ENCODE peak calls at places on chromosomes 13 and 19, in eight cellular contexts. One of them, this sample, is unnamed.

GRCh38 chr13:36345438-36346221 is 564 bp downstream of the SPART start:
- DNase-seq in progenitor cell of endocrine pancreas: peak
- DNase-seq in aorta: peak
- DNase-seq in hypothalamus: no peak
- DNase-seq in stimulated activated CD4-positive, alpha-beta T cell treated with anti-CD3 and anti-CD28 coated beads, TNF-alpha, amount 100 ng/mL, for 48 hours: peak
- DNase-seq in endodermal cell: peak
- DNase-seq in tibial artery: peak
- DNase-seq in hippocampal formation: peak
- DNase-seq in this sample: peak

GRCh38 chr13:50733392-50733791 is 110.1 kb downstream of the DLEU7 start:
- DNase-seq in hypothalamus: no peak
- DNase-seq in aorta: no peak
- DNase-seq in progenitor cell of endocrine pancreas: no peak
- DNase-seq in endodermal cell: no peak
- DNase-seq in tibial artery: no peak
- DNase-seq in hippocampal formation: no peak
- DNase-seq in stimulated activated CD4-positive, alpha-beta T cell treated with anti-CD3 and anti-CD28 coated beads, TNF-alpha, amount 100 ng/mL, for 48 hours: no peak
- DNase-seq in this sample: no peak

GRCh38 chr19:10501971-10502523 is 1.1 kb downstream of the KEAP1 start:
- DNase-seq in aorta: peak
- DNase-seq in stimulated activated CD4-positive, alpha-beta T cell treated with anti-CD3 and anti-CD28 coated beads, TNF-alpha, amount 100 ng/mL, for 48 hours: no peak
- DNase-seq in progenitor cell of endocrine pancreas: peak
- DNase-seq in hippocampal formation: peak
- DNase-seq in endodermal cell: peak
- DNase-seq in hypothalamus: peak
- DNase-seq in tibial artery: peak
- DNase-seq in this sample: peak

GRCh38 chr13:43333176-43333575 is 309.8 kb downstream of the DNAJC15 start:
- DNase-seq in endodermal cell: no peak
- DNase-seq in hypothalamus: no peak
- DNase-seq in hippocampal formation: no peak
- DNase-seq in progenitor cell of endocrine pancreas: no peak
- DNase-seq in tibial artery: no peak
- DNase-seq in stimulated activated CD4-positive, alpha-beta T cell treated with anti-CD3 and anti-CD28 coated beads, TNF-alpha, amount 100 ng/mL, for 48 hours: no peak
- DNase-seq in aorta: no peak
- DNase-seq in this sample: no peak

GRCh38 chr19:18789883-18790565 is 1.1 kb downstream of the COMP start:
- DNase-seq in stimulated activated CD4-positive, alpha-beta T cell treated with anti-CD3 and anti-CD28 coated beads, TNF-alpha, amount 100 ng/mL, for 48 hours: no peak
- DNase-seq in endodermal cell: peak
- DNase-seq in tibial artery: peak
- DNase-seq in aorta: no peak
- DNase-seq in hypothalamus: no peak
- DNase-seq in progenitor cell of endocrine pancreas: no peak
- DNase-seq in hippocampal formation: no peak
- DNase-seq in this sample: no peak

GRCh38 chr13:35771898-35772297 is 295.4 kb upstream of the MAB21L1 start:
- DNase-seq in endodermal cell: no peak
- DNase-seq in stimulated activated CD4-positive, alpha-beta T cell treated with anti-CD3 and anti-CD28 coated beads, TNF-alpha, amount 100 ng/mL, for 48 hours: no peak
- DNase-seq in hippocampal formation: no peak
- DNase-seq in hypothalamus: no peak
- DNase-seq in aorta: no peak
- DNase-seq in tibial artery: no peak
- DNase-seq in progenitor cell of endocrine pancreas: no peak
- DNase-seq in this sample: no peak

GRCh38 chr19:38004505-38005223 is 97.7 kb downstream of the SIPA1L3 start:
- DNase-seq in aorta: peak
- DNase-seq in tibial artery: peak
- DNase-seq in stimulated activated CD4-positive, alpha-beta T cell treated with anti-CD3 and anti-CD28 coated beads, TNF-alpha, amount 100 ng/mL, for 48 hours: no peak
- DNase-seq in hippocampal formation: peak
- DNase-seq in hypothalamus: peak
- DNase-seq in endodermal cell: peak
- DNase-seq in progenitor cell of endocrine pancreas: peak
- DNase-seq in this sample: peak

GRCh38 chr13:46757640-46758039 is 39.3 kb downstream of the ESD start:
- DNase-seq in stimulated activated CD4-positive, alpha-beta T cell treated with anti-CD3 and anti-CD28 coated beads, TNF-alpha, amount 100 ng/mL, for 48 hours: no peak
- DNase-seq in hypothalamus: no peak
- DNase-seq in progenitor cell of endocrine pancreas: no peak
- DNase-seq in tibial artery: no peak
- DNase-seq in hippocampal formation: no peak
- DNase-seq in endodermal cell: no peak
- DNase-seq in aorta: no peak
- DNase-seq in this sample: no peak

GRCh38 chr13:43964698-43965097 is 85.0 kb downstream of the LACC1 start:
- DNase-seq in progenitor cell of endocrine pancreas: no peak
- DNase-seq in stimulated activated CD4-positive, alpha-beta T cell treated with anti-CD3 and anti-CD28 coated beads, TNF-alpha, amount 100 ng/mL, for 48 hours: no peak
- DNase-seq in endodermal cell: no peak
- DNase-seq in aorta: no peak
- DNase-seq in hypothalamus: no peak
- DNase-seq in hippocampal formation: no peak
- DNase-seq in tibial artery: no peak
- DNase-seq in this sample: no peak

GRCh38 chr19:3441986-3442329 is 38.4 kb downstream of the SMIM24 start:
- DNase-seq in hypothalamus: no peak
- DNase-seq in tibial artery: no peak
- DNase-seq in stimulated activated CD4-positive, alpha-beta T cell treated with anti-CD3 and anti-CD28 coated beads, TNF-alpha, amount 100 ng/mL, for 48 hours: no peak
- DNase-seq in progenitor cell of endocrine pancreas: no peak
- DNase-seq in hippocampal formation: no peak
- DNase-seq in aorta: no peak
- DNase-seq in endodermal cell: no peak
- DNase-seq in this sample: no peak

GRCh38 chr19:14514215-14514871 is 3.9 kb downstream of the DNAJB1 start:
- DNase-seq in stimulated activated CD4-positive, alpha-beta T cell treated with anti-CD3 and anti-CD28 coated beads, TNF-alpha, amount 100 ng/mL, for 48 hours: no peak
- DNase-seq in aorta: no peak
- DNase-seq in endodermal cell: no peak
- DNase-seq in tibial artery: no peak
- DNase-seq in hippocampal formation: no peak
- DNase-seq in progenitor cell of endocrine pancreas: no peak
- DNase-seq in hypothalamus: no peak
- DNase-seq in this sample: no peak

GRCh38 chr13:94956407-94957110 is 244.2 kb upstream of the SOX21 start:
- DNase-seq in aorta: no peak
- DNase-seq in hippocampal formation: peak
- DNase-seq in stimulated activated CD4-positive, alpha-beta T cell treated with anti-CD3 and anti-CD28 coated beads, TNF-alpha, amount 100 ng/mL, for 48 hours: no peak
- DNase-seq in tibial artery: no peak
- DNase-seq in hypothalamus: peak
- DNase-seq in progenitor cell of endocrine pancreas: no peak
- DNase-seq in endodermal cell: no peak
- DNase-seq in this sample: peak

GRCh38 chr13:45372189-45373115 is 31.5 kb upstream of the TPT1 start:
- DNase-seq in stimulated activated CD4-positive, alpha-beta T cell treated with anti-CD3 and anti-CD28 coated beads, TNF-alpha, amount 100 ng/mL, for 48 hours: no peak
- DNase-seq in progenitor cell of endocrine pancreas: no peak
- DNase-seq in aorta: no peak
- DNase-seq in hippocampal formation: no peak
- DNase-seq in endodermal cell: peak
- DNase-seq in hypothalamus: no peak
- DNase-seq in tibial artery: no peak
- DNase-seq in this sample: no peak

GRCh38 chr19:17511724-17512573 is 500 bp downstream of the PGLS start:
- DNase-seq in aorta: peak
- DNase-seq in endodermal cell: peak
- DNase-seq in stimulated activated CD4-positive, alpha-beta T cell treated with anti-CD3 and anti-CD28 coated beads, TNF-alpha, amount 100 ng/mL, for 48 hours: peak
- DNase-seq in tibial artery: peak
- DNase-seq in hippocampal formation: peak
- DNase-seq in progenitor cell of endocrine pancreas: peak
- DNase-seq in hypothalamus: peak
- DNase-seq in this sample: no peak

GRCh38 chr19:3270908-3271307 is 46.4 kb downstream of the CELF5 start:
- DNase-seq in hippocampal formation: peak
- DNase-seq in stimulated activated CD4-positive, alpha-beta T cell treated with anti-CD3 and anti-CD28 coated beads, TNF-alpha, amount 100 ng/mL, for 48 hours: no peak
- DNase-seq in endodermal cell: peak
- DNase-seq in tibial artery: no peak
- DNase-seq in hypothalamus: peak
- DNase-seq in progenitor cell of endocrine pancreas: no peak
- DNase-seq in aorta: no peak
- DNase-seq in this sample: peak

GRCh38 chr13:24381539-24382265 is 72.3 kb downstream of the C1QTNF9 start:
- DNase-seq in hypothalamus: no peak
- DNase-seq in aorta: no peak
- DNase-seq in endodermal cell: no peak
- DNase-seq in hippocampal formation: no peak
- DNase-seq in tibial artery: no peak
- DNase-seq in progenitor cell of endocrine pancreas: no peak
- DNase-seq in stimulated activated CD4-positive, alpha-beta T cell treated with anti-CD3 and anti-CD28 coated beads, TNF-alpha, amount 100 ng/mL, for 48 hours: no peak
- DNase-seq in this sample: no peak

GRCh38 chr19:6519289-6519688 is 11.5 kb upstream of the TNFSF9 start:
- DNase-seq in hypothalamus: no peak
- DNase-seq in endodermal cell: no peak
- DNase-seq in aorta: no peak
- DNase-seq in progenitor cell of endocrine pancreas: no peak
- DNase-seq in tibial artery: no peak
- DNase-seq in hippocampal formation: no peak
- DNase-seq in stimulated activated CD4-positive, alpha-beta T cell treated with anti-CD3 and anti-CD28 coated beads, TNF-alpha, amount 100 ng/mL, for 48 hours: no peak
- DNase-seq in this sample: no peak

GRCh38 chr19:3397266-3398022 is 31.1 kb downstream of the NFIC start:
- DNase-seq in progenitor cell of endocrine pancreas: no peak
- DNase-seq in hypothalamus: no peak
- DNase-seq in aorta: no peak
- DNase-seq in stimulated activated CD4-positive, alpha-beta T cell treated with anti-CD3 and anti-CD28 coated beads, TNF-alpha, amount 100 ng/mL, for 48 hours: no peak
- DNase-seq in endodermal cell: peak
- DNase-seq in tibial artery: no peak
- DNase-seq in hippocampal formation: peak
- DNase-seq in this sample: no peak

GRCh38 chr19:39430675-39431593 is 4.8 kb downstream of the RPS16 start:
- DNase-seq in aorta: peak
- DNase-seq in progenitor cell of endocrine pancreas: no peak
- DNase-seq in hypothalamus: no peak
- DNase-seq in hippocampal formation: no peak
- DNase-seq in endodermal cell: peak
- DNase-seq in tibial artery: no peak
- DNase-seq in stimulated activated CD4-positive, alpha-beta T cell treated with anti-CD3 and anti-CD28 coated beads, TNF-alpha, amount 100 ng/mL, for 48 hours: peak
- DNase-seq in this sample: no peak

GRCh38 chr13:94411747-94412146 is 67.7 kb downstream of the DCT start:
- DNase-seq in hippocampal formation: no peak
- DNase-seq in stimulated activated CD4-positive, alpha-beta T cell treated with anti-CD3 and anti-CD28 coated beads, TNF-alpha, amount 100 ng/mL, for 48 hours: no peak
- DNase-seq in tibial artery: no peak
- DNase-seq in progenitor cell of endocrine pancreas: no peak
- DNase-seq in aorta: no peak
- DNase-seq in hypothalamus: no peak
- DNase-seq in endodermal cell: no peak
- DNase-seq in this sample: no peak

This sample was measured in caudate nucleus.